ENCODE peak calls at places on chromosomes 11 and 22, in nine cellular contexts. Z is NCI-H524, F is hippocampal formation, Q is transverse colon, I is tibial artery, P is GM19239, T is HEK293T, X is heart left ventricle, K is cardiac fibroblast. B is an unnamed sample.
A peak's percentile ranks its signal among the peaks of the same experiment; 100 is the strongest.

GRCh38 chr11:497565-498296 is 9.3 kb downstream of the RNH1 start:
- DNase-seq in I (no peak), Z (no peak), T (no peak), P (no peak), X (peak; percentile 78), Q (no peak), F (no peak), K (no peak), B (no peak)

GRCh38 chr11:117160826-117161225 is 16.7 kb downstream of the PAFAH1B2 start:
- DNase-seq in T (no peak), Q (no peak), F (no peak), K (peak; percentile 51), X (no peak), P (no peak), Z (no peak), I (no peak), B (no peak)

GRCh38 chr11:30984442-30984816 is 385.1 kb downstream of the DCDC1 start:
- DNase-seq in T (no peak), Z (no peak), X (peak; percentile 23), Q (no peak), K (peak; percentile 3), P (no peak), I (no peak), F (no peak), B (no peak)

GRCh38 chr11:82873919-82874333 is 26.3 kb downstream of the PRCP start:
- DNase-seq in X (no peak), T (no peak), Q (no peak), P (no peak), Z (no peak), I (no peak), K (peak; percentile 12), F (no peak), B (no peak)

GRCh38 chr11:46726206-46726862 is 7.3 kb downstream of the F2 start:
- DNase-seq in P (no peak), T (no peak), I (no peak), X (no peak), K (no peak), Q (no peak), Z (no peak), F (no peak), B (no peak)

GRCh38 chr11:62337682-62338181 is 484 bp downstream of the ASRGL1 start:
- DNase-seq in Q (peak; percentile 35), I (no peak), X (peak; percentile 28), T (peak; percentile 31), Z (peak; percentile 37), P (no peak), K (peak; percentile 2), F (peak; percentile 55), B (peak; percentile 48)

GRCh38 chr11:12285811-12286222 is 91.6 kb upstream of the PARVA start:
- DNase-seq in Z (peak; percentile 34), I (no peak), K (no peak), X (no peak), T (no peak), F (no peak), Q (no peak), P (no peak), B (no peak)

GRCh38 chr22:42269407-42270177 is 861 bp downstream of the TCF20 start:
- DNase-seq in T (peak; percentile 64), P (peak; percentile 87), I (peak; percentile 37), K (peak; percentile 13), Z (peak; percentile 51), Q (peak; percentile 84), X (peak; percentile 50), F (peak; percentile 38), B (peak; percentile 21)

GRCh38 chr11:20156876-20157613 is 3.2 kb downstream of the DBX1 start:
- DNase-seq in X (no peak), K (no peak), Z (peak; percentile 27), P (no peak), F (no peak), Q (peak; percentile 20), T (no peak), I (no peak), B (no peak)

GRCh38 chr22:39456262-39457046 is at the start of gene MGAT3:
- DNase-seq in F (no peak), X (no peak), P (no peak), I (no peak), K (no peak), Z (no peak), T (no peak), Q (no peak), B (no peak)

GRCh38 chr22:21103633-21104032 is 57.9 kb downstream of the LRRC74B start:
- DNase-seq in T (no peak), P (no peak), F (no peak), X (no peak), Q (no peak), Z (no peak), I (no peak), K (no peak), B (no peak)

GRCh38 chr11:91067666-91068065 is 844.8 kb upstream of the CHORDC1 start:
- DNase-seq in I (no peak), Q (no peak), X (no peak), F (no peak), K (no peak), T (no peak), Z (peak; percentile 33), P (no peak), B (no peak)

GRCh38 chr11:87012089-87012488 is 25.6 kb upstream of the TMEM135 start:
- DNase-seq in F (no peak), K (no peak), I (no peak), X (no peak), T (no peak), Q (no peak), Z (no peak), P (no peak), B (no peak)

GRCh38 chr11:39209966-39210365 is 2249.5 kb downstream of the LRRC4C start:
- DNase-seq in I (no peak), Q (no peak), T (no peak), X (no peak), P (no peak), Z (peak; percentile 62), K (no peak), F (no peak), B (no peak)

GRCh38 chr11:126764221-126764620 is 236.3 kb downstream of the KIRREL3 start:
- DNase-seq in I (no peak), Q (no peak), T (no peak), F (no peak), X (no peak), Z (peak; percentile 9), P (no peak), K (no peak), B (no peak)

GRCh38 chr11:109815529-109816105 is 277.6 kb upstream of the ZC3H12C start:
- DNase-seq in Z (no peak), F (no peak), Q (no peak), T (no peak), P (no peak), I (no peak), X (no peak), K (no peak), B (no peak)

GRCh38 chr11:93741882-93742226 is 382 bp downstream of the C11orf54 start:
- DNase-seq in X (no peak), K (peak; percentile 66), Q (peak; percentile 72), F (no peak), P (no peak), I (no peak), T (peak; percentile 28), Z (peak; percentile 43), B (no peak)

GRCh38 chr11:111729441-111729840 is 36.7 kb downstream of the PPP2R1B start:
- DNase-seq in X (no peak), P (no peak), I (no peak), K (no peak), T (no peak), F (no peak), Q (no peak), Z (no peak), B (no peak)

GRCh38 chr22:42717197-42717967 is 3.3 kb downstream of the A4GALT start:
- DNase-seq in K (peak; percentile 29), I (no peak), T (no peak), F (no peak), Q (no peak), Z (peak; percentile 62), P (no peak), X (no peak), B (no peak)

GRCh38 chr11:72072348-72072747 is 8.0 kb downstream of the NUMA1 start:
- DNase-seq in Z (no peak), I (no peak), X (no peak), P (no peak), Q (no peak), T (no peak), K (peak; percentile 78), F (no peak), B (no peak)

GRCh38 chr22:19797631-19798319 is 37.2 kb downstream of the TBX1 start:
- DNase-seq in K (no peak), P (no peak), T (no peak), Q (no peak), X (no peak), F (no peak), Z (no peak), I (no peak), B (no peak)

GRCh38 chr11:102780491-102780918 is at the start of gene MMP10:
- DNase-seq in K (peak; percentile 33), T (peak; percentile 37), Z (peak; percentile 7), I (no peak), Q (no peak), F (no peak), P (no peak), X (no peak), B (no peak)

GRCh38 chr22:44667829-44668189 is 34.2 kb upstream of the PRR5 start:
- DNase-seq in P (no peak), Q (peak; percentile 53), Z (no peak), X (no peak), K (no peak), I (no peak), F (no peak), T (no peak), B (no peak)

GRCh38 chr22:19070397-19071169 is 51.6 kb downstream of the DGCR2 start:
- DNase-seq in I (no peak), F (no peak), K (no peak), Q (no peak), X (no peak), T (no peak), Z (no peak), P (no peak), B (no peak)

GRCh38 chr22:27474711-27475547 is 326.6 kb downstream of the MN1 start:
- DNase-seq in Q (no peak), T (no peak), Z (no peak), P (no peak), K (peak; percentile 86), X (no peak), F (no peak), I (no peak), B (no peak)

GRCh38 chr22:36863281-36863680 is 2.5 kb downstream of the NCF4 start:
- DNase-seq in Q (no peak), Z (no peak), X (no peak), T (no peak), F (no peak), I (no peak), K (no peak), P (no peak), B (no peak)

GRCh38 chr11:86275493-86276370 is 26.3 kb upstream of the HIKESHI start:
- DNase-seq in X (no peak), F (no peak), I (no peak), Q (no peak), Z (peak; percentile 38), T (no peak), K (no peak), P (no peak), B (no peak)

GRCh38 chr11:19953342-19953741 is 206.9 kb downstream of the DBX1 start:
- DNase-seq in K (peak; percentile 60), Z (peak; percentile 67), P (no peak), I (no peak), X (no peak), T (no peak), Q (no peak), F (no peak), B (no peak)

GRCh38 chr11:28077524-28077923 is 30.4 kb downstream of the KIF18A start:
- DNase-seq in P (no peak), Q (no peak), K (no peak), Z (no peak), X (no peak), T (no peak), I (no peak), F (no peak), B (no peak)

GRCh38 chr11:114618139-114618538 is 22.6 kb upstream of the NXPE4 start:
- DNase-seq in X (no peak), P (no peak), K (no peak), T (no peak), I (no peak), F (no peak), Z (no peak), Q (no peak), B (no peak)

GRCh38 chr11:86678823-86679222 is 6.4 kb upstream of the ME3 start:
- DNase-seq in Q (no peak), K (no peak), X (no peak), I (no peak), Z (peak; percentile 76), F (no peak), T (no peak), P (no peak), B (no peak)